ENCODE peak calls at places on chromosomes 5 and 9, in eight cellular contexts. Y is A549; I is fibroblast of villous mesenchyme; H is CD8-positive, alpha-beta T cell; J is HFF-Myc; A is mammary epithelial cell; S is AG09309; C is heart left ventricle. O is an unnamed sample.

GRCh38 chr9:110650991-110651411 is 17.6 kb upstream of the MUSK start:
- DNase-seq in H (no peak), Y (no peak), C (no peak), A (peak), S (peak), I (peak), J (peak), O (no peak)

GRCh38 chr5:80656425-80656824 is 1.6 kb upstream of the DHFR start:
- DNase-seq in I (no peak), H (no peak), Y (peak), J (no peak), C (no peak), A (no peak), S (no peak), O (no peak)

GRCh38 chr9:9395539-9395938 is 1217.3 kb downstream of the PTPRD start:
- DNase-seq in Y (no peak), C (no peak), S (no peak), H (no peak), A (no peak), J (no peak), I (no peak), O (no peak)

GRCh38 chr9:121827251-121827967 is 176.0 kb downstream of the DAB2IP start:
- DNase-seq in S (no peak), A (no peak), Y (no peak), J (no peak), H (no peak), I (no peak), C (no peak), O (no peak)

GRCh38 chr9:26812217-26812616 is 80.4 kb downstream of the CAAP1 start:
- DNase-seq in A (no peak), S (no peak), J (no peak), I (no peak), C (no peak), H (no peak), Y (no peak), O (no peak)

GRCh38 chr5:81749186-81749561 is 1.7 kb downstream of the SSBP2 start:
- DNase-seq in H (no peak), A (peak), J (no peak), S (no peak), I (peak), Y (no peak), C (no peak), O (no peak)

GRCh38 chr9:34375901-34376595 is 650 bp downstream of the MYORG start:
- DNase-seq in C (peak), J (no peak), H (no peak), I (no peak), S (no peak), Y (peak), A (peak), O (no peak)

GRCh38 chr9:6873862-6874261 is 116.1 kb downstream of the KDM4C start:
- DNase-seq in Y (no peak), H (no peak), I (peak), A (no peak), C (no peak), J (no peak), S (peak), O (no peak)

GRCh38 chr9:33288828-33289483 is 1.4 kb upstream of the NFX1 start:
- DNase-seq in S (no peak), A (no peak), I (no peak), Y (no peak), H (no peak), C (peak), J (no peak), O (no peak)

GRCh38 chr5:96584712-96585111 is 77.5 kb upstream of the CAST start:
- DNase-seq in C (peak), A (no peak), I (no peak), H (no peak), J (no peak), Y (no peak), S (no peak), O (no peak)

GRCh38 chr9:131043097-131043496 is 34.1 kb downstream of the LAMC3 start:
- DNase-seq in I (peak), S (no peak), A (no peak), Y (no peak), C (no peak), J (no peak), H (no peak), O (no peak)

GRCh38 chr9:83166369-83166768 is 103.4 kb upstream of the RASEF start:
- DNase-seq in H (no peak), J (no peak), I (no peak), S (no peak), A (peak), C (no peak), Y (no peak), O (peak)

GRCh38 chr5:72555871-72556270 is 48.7 kb upstream of the ZNF366 start:
- DNase-seq in J (no peak), S (no peak), A (no peak), I (no peak), Y (no peak), H (no peak), C (no peak), O (no peak)

GRCh38 chr5:45454114-45454513 is 242.1 kb downstream of the HCN1 start:
- DNase-seq in Y (peak), S (no peak), H (no peak), C (peak), J (peak), I (peak), A (no peak), O (peak)

GRCh38 chr5:110354896-110355295 is 371.6 kb downstream of the TMEM232 start:
- DNase-seq in S (no peak), A (no peak), J (no peak), C (no peak), I (no peak), Y (no peak), H (no peak), O (no peak)

GRCh38 chr5:116494784-116495480 is 79.7 kb downstream of the SEMA6A start:
- DNase-seq in I (no peak), Y (no peak), S (no peak), H (no peak), C (no peak), J (no peak), A (no peak), O (peak)

GRCh38 chr9:110008663-110009062 is 199.3 kb downstream of the C9orf152 start:
- DNase-seq in I (no peak), H (no peak), C (no peak), Y (no peak), J (no peak), A (no peak), S (no peak), O (no peak)

GRCh38 chr5:113357696-113358476 is 76.9 kb downstream of the TSSK1B start:
- DNase-seq in A (no peak), J (no peak), I (no peak), H (no peak), C (no peak), Y (no peak), S (no peak), O (no peak)

GRCh38 chr9:94250456-94250855 is 8.6 kb upstream of the ZNF169 start:
- DNase-seq in H (peak), C (no peak), I (no peak), S (no peak), A (peak), J (no peak), Y (no peak), O (no peak)

GRCh38 chr9:88593537-88594185 is 58.7 kb downstream of the NXNL2 start:
- DNase-seq in A (peak), I (peak), S (no peak), H (peak), Y (peak), C (peak), J (no peak), O (no peak)

GRCh38 chr5:113043491-113043931 is 66.9 kb downstream of the DCP2 start:
- DNase-seq in H (no peak), I (no peak), Y (no peak), S (no peak), A (no peak), J (no peak), C (peak), O (no peak)

GRCh38 chr9:116674210-116674980 is 12.7 kb upstream of the TRIM32 start:
- DNase-seq in A (no peak), C (no peak), S (no peak), Y (no peak), H (no peak), I (no peak), J (no peak), O (no peak)

GRCh38 chr5:28066856-28067255 is 1028.5 kb upstream of the CDH9 start:
- DNase-seq in A (no peak), H (no peak), J (no peak), Y (no peak), I (no peak), S (no peak), C (no peak), O (no peak)

GRCh38 chr9:22214021-22214420 is 204.9 kb upstream of the CDKN2B start:
- DNase-seq in C (no peak), S (no peak), H (no peak), A (no peak), Y (no peak), J (no peak), I (no peak), O (no peak)

GRCh38 chr9:33137781-33138264 is 29.3 kb downstream of the B4GALT1 start:
- DNase-seq in A (no peak), C (no peak), Y (no peak), H (no peak), S (no peak), J (no peak), I (no peak), O (no peak)

GRCh38 chr5:169567079-169567478 is 16.5 kb upstream of the SPDL1 start:
- DNase-seq in A (peak), I (no peak), S (no peak), Y (no peak), J (no peak), H (no peak), C (no peak), O (no peak)

GRCh38 chr9:78118742-78119473 is 87.3 kb upstream of the GNAQ start:
- DNase-seq in S (peak), J (no peak), H (no peak), Y (no peak), C (no peak), A (peak), I (peak), O (peak)

GRCh38 chr5:27594141-27594540 is 555.8 kb upstream of the CDH9 start:
- DNase-seq in Y (no peak), I (no peak), H (no peak), J (no peak), A (no peak), C (no peak), S (no peak), O (no peak)

DNA sequence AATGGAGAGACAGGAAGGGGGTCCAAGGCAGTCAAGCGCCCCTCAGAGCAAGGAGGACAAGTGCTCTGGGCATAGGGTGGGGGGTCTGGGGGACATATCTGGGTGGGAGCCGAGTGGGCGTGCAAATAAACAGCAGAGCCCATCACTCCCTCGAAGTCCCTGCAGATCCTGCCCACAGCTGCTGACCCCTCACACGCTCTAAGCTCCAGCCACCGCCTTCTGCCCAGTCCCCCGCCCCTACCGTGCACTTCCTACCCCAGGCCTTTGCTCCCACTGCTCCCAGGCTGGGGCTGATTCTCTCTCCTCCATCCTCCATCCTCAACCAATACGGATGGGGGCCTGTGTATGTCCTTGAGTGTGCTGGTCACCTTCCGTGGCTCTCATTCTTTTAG is 16.9 kb upstream of the ALDH1B1 start:
- DNase-seq in H (no peak), J (no peak), I (no peak), Y (no peak), A (no peak), S (no peak), C (no peak), O (no peak)
- TF ChIP-seq CTCF in H (no peak), J (no peak), I (no peak), Y (no peak), A (no peak), S (no peak), C (no peak), O (no peak)

DNA sequence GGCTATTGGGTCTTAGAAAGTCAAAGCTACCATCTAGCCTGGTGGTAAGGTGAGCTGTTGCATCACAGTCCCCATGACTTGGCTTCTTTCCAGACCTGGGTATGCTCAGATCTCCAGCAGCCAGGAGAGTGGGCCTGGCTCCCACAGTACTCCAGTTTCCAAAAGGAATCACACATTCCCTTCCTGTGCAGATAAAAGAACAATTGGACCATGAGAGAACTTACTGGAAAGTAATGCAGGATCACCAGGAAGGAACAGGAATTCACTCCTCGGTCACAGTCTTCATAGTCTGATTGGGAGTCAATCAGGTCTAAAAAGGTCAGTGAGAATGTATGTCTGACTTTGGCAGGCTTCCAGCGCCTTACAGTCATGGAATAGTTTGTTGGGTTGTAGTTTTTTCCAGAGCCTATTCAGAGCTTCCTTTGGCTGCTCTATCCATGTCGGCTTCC is 47.8 kb upstream of the CD180 start:
- DNase-seq in H (no peak), J (no peak), Y (no peak), A (no peak), C (no peak), S (no peak), I (no peak), O (no peak)
- H3K4me3 ChIP-seq in H (no peak), J (no peak), Y (no peak), A (no peak), C (no peak), S (no peak), I (no peak), O (no peak)

DNA sequence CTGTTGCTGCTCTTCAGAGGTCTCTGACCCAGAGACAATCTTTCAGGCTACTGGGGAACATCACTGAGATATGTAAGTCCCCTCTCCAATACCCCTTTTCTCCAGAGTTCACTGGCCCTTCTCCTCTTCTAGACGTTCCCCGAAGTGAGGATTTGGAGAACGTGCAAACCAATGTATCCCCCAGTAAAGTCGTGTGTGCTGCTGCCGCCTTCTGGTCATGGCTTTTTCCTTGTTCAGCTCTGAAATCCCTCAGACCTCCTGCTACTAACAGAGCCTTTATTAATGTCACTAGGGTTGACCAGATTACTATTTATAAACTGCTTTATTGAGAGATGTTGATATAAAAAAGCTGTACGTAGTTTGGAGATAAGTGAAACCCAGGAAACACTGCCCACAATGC is 1028.6 kb downstream of the CDH9 start:
- DNase-seq in Y (peak), I (no peak), C (no peak), H (no peak), S (no peak), J (no peak), A (no peak), O (no peak)
- TF ChIP-seq CTCF in Y (peak), I (no peak), C (no peak), H (no peak), S (no peak), J (no peak), A (no peak), O (peak)

GRCh38 chr5:138951986-138952735 is 77.0 kb upstream of the LRRTM2 start:
- DNase-seq in A (no peak), C (no peak), S (no peak), J (no peak), I (no peak), H (no peak), Y (no peak), O (no peak)
- H3K4me3 ChIP-seq in A (no peak), C (no peak), S (no peak), J (no peak), I (no peak), H (no peak), Y (no peak), O (no peak)

DNA sequence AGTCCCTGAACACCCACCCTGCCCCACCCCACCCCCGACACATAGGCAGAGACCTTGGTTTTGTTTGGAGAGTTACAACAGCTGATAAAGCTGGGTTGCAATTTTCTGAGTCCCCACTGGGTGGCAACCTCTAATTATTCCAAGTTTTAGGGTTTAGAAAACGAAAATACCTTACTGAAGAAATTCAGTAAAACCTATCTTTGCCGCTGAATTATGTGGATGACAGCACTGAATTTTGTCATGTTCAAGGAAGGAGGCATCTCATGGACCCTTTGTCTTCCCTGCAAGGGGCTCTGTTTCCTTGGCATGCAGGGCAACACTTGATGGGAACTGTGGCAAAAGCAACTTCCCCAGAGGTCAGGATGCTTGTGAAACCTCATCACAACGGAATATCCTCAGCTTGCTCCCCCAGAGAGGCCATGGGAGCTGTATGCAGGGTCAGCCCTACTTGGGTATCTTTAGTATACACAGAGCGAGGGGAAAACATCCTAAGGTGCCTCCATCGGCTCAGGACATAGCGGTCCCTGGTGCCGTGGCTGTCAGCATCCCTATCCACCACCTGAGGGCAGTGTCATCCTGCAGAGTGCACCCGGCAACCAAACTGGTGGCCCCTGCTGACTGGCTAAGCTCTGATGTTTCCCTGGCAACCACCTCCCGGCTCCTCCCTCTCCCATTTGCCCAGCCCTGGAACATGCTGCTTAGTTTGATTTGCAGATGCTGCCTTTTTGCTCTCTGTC is 123.1 kb downstream of the RXRA start:
- DNase-seq in S (peak), C (peak), A (peak), I (peak), H (peak), Y (peak), J (peak), O (peak)
- TF ChIP-seq CTCF in S (peak), C (peak), A (peak), I (peak), H (peak), Y (peak), J (peak), O (peak)

DNA sequence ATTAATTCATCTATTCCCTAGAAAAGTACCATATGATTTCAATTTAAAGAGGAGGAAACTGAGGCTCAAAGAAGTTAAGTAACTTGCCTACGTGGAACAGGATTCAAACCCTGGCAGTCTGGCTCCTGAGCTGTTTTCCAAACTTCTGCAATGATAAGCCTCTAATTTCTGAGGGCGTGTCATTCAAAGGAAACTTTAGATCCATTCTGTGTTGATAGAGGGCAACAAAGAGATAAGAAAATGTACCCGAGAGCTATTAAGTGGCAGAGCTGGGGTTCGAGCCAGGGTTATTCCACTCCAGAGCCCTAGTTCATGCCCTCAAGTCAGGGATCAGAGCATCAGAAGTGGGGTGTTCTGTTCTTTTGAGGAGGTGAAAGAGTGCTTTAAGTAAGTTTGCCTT is 131.4 kb downstream of the ARL15 start:
- DNase-seq in I (no peak), S (no peak), C (no peak), H (no peak), Y (no peak), J (no peak), A (no peak), O (no peak)
- H3K4me3 ChIP-seq in I (no peak), S (no peak), C (no peak), H (no peak), Y (no peak), J (no peak), A (no peak), O (no peak)

GRCh38 chr9:134408389-134408788 is 82.1 kb downstream of the RXRA start:
- DNase-seq in Y (peak), H (no peak), J (no peak), C (no peak), A (no peak), I (no peak), S (no peak), O (no peak)
- TF ChIP-seq CTCF in Y (no peak), H (no peak), J (no peak), C (peak), A (no peak), I (no peak), S (no peak), O (no peak)

DNA sequence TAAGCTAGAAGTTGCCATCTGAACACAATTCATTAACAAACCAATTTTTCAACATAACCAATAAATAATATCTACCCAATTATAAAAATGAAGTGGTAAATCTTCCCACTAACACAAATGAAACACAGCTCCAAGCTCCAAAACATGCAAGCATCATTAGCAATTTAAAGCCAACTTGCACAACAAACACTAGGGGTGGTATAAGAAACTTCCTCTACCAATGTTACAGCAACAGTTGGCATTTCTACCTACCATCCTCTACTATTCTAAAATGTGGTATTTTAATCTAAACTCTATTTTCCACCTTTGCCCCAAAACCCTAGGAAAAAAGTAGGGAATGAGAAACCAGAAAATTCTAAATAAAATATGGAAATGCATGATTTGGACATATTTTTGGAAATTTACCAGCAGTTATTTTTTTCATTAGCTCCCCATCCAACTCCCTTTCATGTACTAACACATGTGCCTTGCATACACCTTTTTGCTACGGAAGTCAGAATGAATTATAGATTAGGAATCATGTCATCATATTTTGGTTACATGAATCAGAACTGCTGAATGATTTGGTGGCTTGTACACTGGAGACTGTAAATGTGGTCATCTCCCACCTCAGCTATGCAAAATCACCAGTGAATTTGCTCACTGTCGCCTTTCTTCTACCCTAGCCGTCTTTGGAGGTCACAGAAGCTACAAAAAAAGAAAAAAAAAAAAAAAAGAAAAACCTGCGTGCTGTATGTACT is 4.1 kb downstream of the NR6A1 start:
- DNase-seq in Y (no peak), S (no peak), I (no peak), H (no peak), J (no peak), C (no peak), A (no peak), O (no peak)
- H3K4me3 ChIP-seq in Y (no peak), S (no peak), I (no peak), H (no peak), J (no peak), C (no peak), A (no peak), O (no peak)

DNA sequence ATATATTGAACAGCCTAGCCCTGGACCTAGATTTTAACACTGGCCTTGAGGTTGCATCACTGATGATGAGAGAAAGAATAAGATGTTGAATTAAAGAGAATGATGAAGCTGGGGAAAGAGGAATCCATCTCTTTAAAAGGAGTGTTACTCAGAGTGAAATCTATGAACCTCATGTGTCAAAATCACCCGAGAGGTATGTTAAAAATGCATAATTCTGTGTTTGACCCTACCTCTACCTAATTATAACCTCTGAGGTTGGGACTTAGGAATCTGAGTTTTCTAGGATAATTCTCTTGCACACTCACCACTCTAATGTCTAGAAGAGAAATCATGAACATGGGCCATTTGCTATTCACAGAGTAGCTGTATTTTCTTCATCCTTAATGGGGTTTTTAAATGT is 479.4 kb downstream of the ENC1 start:
- DNase-seq in J (no peak), I (no peak), Y (no peak), H (no peak), S (no peak), A (no peak), C (no peak), O (no peak)
- TF ChIP-seq CTCF in J (no peak), I (no peak), Y (no peak), H (no peak), S (no peak), A (no peak), C (no peak), O (no peak)